ENCODE peak calls at places on chromosomes 5 and 9, in six cellular contexts. H is GM12878, Y is HL-60, V is Panc1, C is K562, R is A549. K is an unnamed sample.

GRCh38 chr9:124320062-124320973 is 62.6 kb downstream of the NEK6 start:
- DNase-seq in R (peak; percentile 91), V (peak; percentile 28), C (peak; percentile 85), Y (peak; percentile 60), H (no peak), K (peak; percentile 90)

GRCh38 chr9:20624201-20625002 is 2.1 kb upstream of the MLLT3 start:
- DNase-seq in H (peak; percentile 80), R (peak; percentile 62), C (no peak), V (peak; percentile 15), Y (peak; percentile 37), K (peak; percentile 88)

GRCh38 chr5:68217476-68217984 is 2.0 kb downstream of the PIK3R1 start:
- DNase-seq in V (no peak), Y (no peak), C (no peak), R (no peak), H (no peak), K (no peak)

GRCh38 chr5:134409321-134409720 is 2.4 kb downstream of the CDKN2AIPNL start:
- DNase-seq in Y (no peak), C (peak; percentile 59), V (no peak), H (no peak), R (no peak), K (no peak)

GRCh38 chr9:129776938-129777768 is 24.3 kb upstream of the PTGES start:
- DNase-seq in V (no peak), H (no peak), Y (peak; percentile 99), C (peak; percentile 97), R (peak; percentile 99), K (peak; percentile 20)

GRCh38 chr5:60036539-60036938 is 143.0 kb upstream of the PDE4D start:
- DNase-seq in R (no peak), V (no peak), Y (no peak), H (no peak), C (no peak), K (no peak)

GRCh38 chr9:136951541-136952353 is at the start of gene LCN12:
- DNase-seq in Y (no peak), C (no peak), V (no peak), H (no peak), R (no peak), K (no peak)

GRCh38 chr5:14167211-14167845 is 24.2 kb downstream of the TRIO start:
- DNase-seq in H (no peak), Y (no peak), C (no peak), R (no peak), V (no peak), K (no peak)

GRCh38 chr5:177457239-177458121 is 10.9 kb downstream of the PRR7 start:
- DNase-seq in R (peak; percentile 98), H (peak; percentile 66), C (peak; percentile 92), V (peak; percentile 72), Y (peak; percentile 91), K (peak; percentile 100)

GRCh38 chr9:134476942-134477335 is 150.7 kb downstream of the RXRA start:
- DNase-seq in R (no peak), H (no peak), Y (no peak), V (no peak), C (no peak), K (no peak)

GRCh38 chr9:20640331-20641187 is 18.3 kb upstream of the MLLT3 start:
- DNase-seq in Y (no peak), H (peak; percentile 99), V (no peak), R (no peak), C (no peak), K (no peak)

GRCh38 chr9:121633144-121633714 is 18.2 kb upstream of the DAB2IP start:
- DNase-seq in Y (no peak), V (no peak), H (no peak), C (no peak), R (no peak), K (no peak)

GRCh38 chr9:129355641-129356040 is 177.6 kb upstream of the IER5L start:
- DNase-seq in C (no peak), Y (no peak), V (no peak), R (no peak), H (no peak), K (no peak)

GRCh38 chr5:965604-966344 is 42.8 kb upstream of the NKD2 start:
- DNase-seq in Y (no peak), V (no peak), C (peak; percentile 62), R (no peak), H (no peak), K (no peak)

GRCh38 chr5:178121450-178122276 is 8.3 kb downstream of the N4BP3 start:
- DNase-seq in V (no peak), H (no peak), Y (peak; percentile 26), C (no peak), R (no peak), K (no peak)

GRCh38 chr9:79670269-79670961 is 98.7 kb downstream of the TLE4 start:
- DNase-seq in Y (no peak), R (no peak), H (no peak), V (peak; percentile 24), C (no peak), K (no peak)

GRCh38 chr5:56313004-56313531 is 79.9 kb upstream of the ANKRD55 start:
- DNase-seq in C (no peak), Y (no peak), H (no peak), R (no peak), V (no peak), K (no peak)

GRCh38 chr9:14992516-14992915 is 82.3 kb upstream of the FREM1 start:
- DNase-seq in C (no peak), Y (no peak), R (no peak), H (no peak), V (no peak), K (no peak)

GRCh38 chr5:87828545-87829213 is 415.9 kb upstream of the CCNH start:
- DNase-seq in Y (no peak), R (no peak), V (no peak), H (no peak), C (no peak), K (no peak)
- TF ChIP-seq REST in Y (no peak), R (no peak), V (no peak), H (no peak), C (no peak), K (no peak)

GRCh38 chr9:114082017-114082735 is 4.1 kb upstream of the AMBP start:
- DNase-seq in C (peak; percentile 83), V (peak; percentile 50), Y (peak; percentile 82), R (peak; percentile 94), H (peak; percentile 25), K (peak; percentile 96)

GRCh38 chr9:114080773-114081440 is 2.8 kb upstream of the AMBP start:
- DNase-seq in H (no peak), Y (no peak), C (no peak), V (no peak), R (peak; percentile 83), K (no peak)

GRCh38 chr9:114083693-114084092 is 5.6 kb upstream of the AMBP start:
- DNase-seq in Y (no peak), R (no peak), H (no peak), V (no peak), C (no peak), K (no peak)

GRCh38 chr9:114080195-114080772 is 2.2 kb upstream of the AMBP start:
- DNase-seq in H (no peak), R (no peak), V (no peak), C (no peak), Y (no peak), K (no peak)

DNA sequence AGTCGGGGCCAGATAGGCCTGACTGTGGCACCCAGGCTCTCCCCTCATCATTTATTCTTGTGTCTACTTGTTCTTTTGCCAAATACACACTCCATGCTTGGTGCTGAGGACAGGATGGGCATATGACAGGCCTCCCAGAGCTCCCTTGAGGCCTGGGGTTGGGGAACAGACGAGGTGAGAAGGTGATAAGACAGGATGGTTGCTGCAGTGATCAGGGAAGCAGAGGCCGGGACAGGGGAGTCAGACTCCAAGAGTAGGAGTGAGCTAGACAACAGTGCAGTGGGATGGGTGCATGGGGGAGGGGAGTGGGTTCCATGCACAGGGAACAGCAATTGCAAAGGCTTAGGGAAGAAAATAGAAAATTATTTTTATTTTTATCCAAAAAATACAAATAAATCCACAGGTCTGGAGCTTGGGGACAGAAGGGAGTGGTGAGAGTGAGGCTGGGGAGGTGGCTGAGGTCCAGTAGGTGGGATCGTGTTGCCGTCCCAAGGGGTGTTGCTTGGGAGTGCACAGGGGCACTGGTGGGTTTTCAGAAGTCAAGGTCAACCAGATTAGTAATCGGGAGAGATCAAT is 3.4 kb upstream of the AMBP start:
- DNase-seq in R (peak; percentile 41), V (no peak), H (no peak), Y (no peak), C (no peak), K (no peak)
- TF ChIP-seq REST in R (no peak), V (no peak), H (no peak), Y (no peak), C (no peak), K (no peak)

GRCh38 chr9:69371001-69371400 is 46.0 kb downstream of the ENTREP1 start:
- DNase-seq in C (no peak), Y (no peak), V (no peak), R (no peak), H (no peak), K (no peak)

GRCh38 chr9:69364510-69365150 is 39.6 kb downstream of the ENTREP1 start:
- DNase-seq in H (no peak), R (no peak), C (no peak), Y (no peak), V (no peak), K (no peak)

GRCh38 chr9:69370430-69370829 is 45.4 kb downstream of the ENTREP1 start:
- DNase-seq in C (no peak), Y (no peak), H (no peak), V (no peak), R (no peak), K (no peak)
- TF ChIP-seq REST in C (no peak), Y (no peak), H (no peak), V (no peak), R (no peak), K (no peak)

DNA sequence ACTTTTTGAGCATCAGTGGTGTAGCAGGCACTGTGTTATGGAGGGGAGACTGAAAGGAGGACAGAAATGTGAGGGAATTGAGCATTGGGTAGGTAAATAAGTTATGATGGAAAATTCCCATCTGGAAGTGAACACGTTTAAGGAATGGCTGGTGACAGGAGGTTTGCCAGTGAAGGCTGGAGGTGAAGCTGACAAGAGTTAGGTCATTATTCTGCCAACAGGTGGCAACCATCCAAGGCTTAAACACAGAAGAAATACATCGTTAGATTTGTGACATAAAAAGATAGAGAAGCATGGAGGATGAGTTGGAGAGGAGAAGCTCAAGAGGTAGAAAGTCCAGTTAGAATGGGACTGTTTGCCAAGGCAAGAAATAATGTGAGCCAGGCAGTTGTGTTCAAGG is 455.3 kb upstream of the SGCD start:
- DNase-seq in V (no peak), Y (no peak), C (no peak), R (no peak), H (no peak), K (peak; percentile 14)
- TF ChIP-seq REST in V (no peak), Y (no peak), C (no peak), R (no peak), H (no peak), K (no peak)

GRCh38 chr5:141822134-141822533 is 56.1 kb downstream of the PCDH1 start:
- DNase-seq in V (no peak), C (no peak), R (no peak), Y (no peak), H (no peak), K (peak; percentile 3)
- TF ChIP-seq REST in V (no peak), C (no peak), R (no peak), Y (no peak), H (no peak), K (no peak)

K was measured in GM23338.